ENCODE peak calls at places on chromosomes 2 and 18, in five cellular contexts. One of them, this sample, is unnamed. For H3K9me3, the result is how much of the 10 kb centered on the place peaks cover.

GRCh38 chr2:188978291-188979081 is 4.3 kb downstream of the COL3A1 start:
- DNase-seq in transverse colon: no peak
- DNase-seq in uterus: peak
- DNase-seq in stomach: no peak
- DNase-seq in heart left ventricle: no peak
- DNase-seq in this sample: peak

GRCh38 chr18:64720781-64721464 is 572.0 kb upstream of the LINC00305 start:
- DNase-seq in transverse colon: peak
- DNase-seq in uterus: no peak
- DNase-seq in stomach: peak
- DNase-seq in heart left ventricle: no peak
- DNase-seq in this sample: no peak

GRCh38 chr2:166233244-166233643 is 105.4 kb upstream of the SCN1A start:
- DNase-seq in transverse colon: no peak
- DNase-seq in uterus: no peak
- DNase-seq in stomach: no peak
- DNase-seq in heart left ventricle: no peak
- DNase-seq in this sample: no peak

GRCh38 chr2:147703171-147703570 is 141.7 kb upstream of the ACVR2A start:
- DNase-seq in transverse colon: no peak
- DNase-seq in uterus: no peak
- DNase-seq in stomach: no peak
- DNase-seq in heart left ventricle: no peak
- DNase-seq in this sample: no peak

GRCh38 chr2:45822272-45822630 is 170.8 kb downstream of the PRKCE start:
- DNase-seq in transverse colon: no peak
- DNase-seq in uterus: no peak
- DNase-seq in stomach: no peak
- DNase-seq in heart left ventricle: no peak
- DNase-seq in this sample: no peak

GRCh38 chr2:28336264-28336992 is 56.2 kb upstream of the FOSL2 start:
- DNase-seq in transverse colon: no peak
- DNase-seq in uterus: no peak
- DNase-seq in stomach: no peak
- DNase-seq in heart left ventricle: no peak
- DNase-seq in this sample: no peak

GRCh38 chr2:120208381-120209353 is 14.5 kb downstream of the TMEM185B start:
- DNase-seq in transverse colon: no peak
- DNase-seq in uterus: no peak
- DNase-seq in stomach: no peak
- DNase-seq in heart left ventricle: no peak
- DNase-seq in this sample: no peak

GRCh38 chr2:9170458-9171130 is 36.0 kb upstream of the ASAP2 start:
- DNase-seq in transverse colon: peak
- DNase-seq in uterus: no peak
- DNase-seq in stomach: no peak
- DNase-seq in heart left ventricle: no peak
- DNase-seq in this sample: no peak

GRCh38 chr18:50377061-50377798 is 2.4 kb downstream of the SKA1 start:
- DNase-seq in transverse colon: no peak
- DNase-seq in uterus: no peak
- DNase-seq in stomach: no peak
- DNase-seq in heart left ventricle: no peak
- DNase-seq in this sample: no peak

DNA sequence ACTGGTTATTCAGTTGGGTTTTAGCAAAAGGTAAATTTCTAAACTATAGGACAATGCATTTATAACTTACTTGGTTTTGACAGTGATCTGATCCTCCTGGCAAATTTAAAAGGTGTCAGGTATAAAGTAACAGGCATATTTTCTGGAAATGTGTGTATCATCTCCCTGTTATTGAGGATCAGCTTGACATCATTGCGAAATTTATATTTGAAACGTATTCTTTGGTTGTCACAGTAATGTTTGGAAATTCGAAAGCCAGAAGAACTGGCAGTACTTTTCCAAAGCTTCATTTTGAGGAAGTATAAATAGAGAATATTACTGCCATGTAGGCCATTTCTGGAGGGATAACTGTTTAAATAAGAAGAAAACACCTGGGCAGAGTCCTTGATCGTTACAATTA is 422.2 kb upstream of the NRXN1 start:
- DNase-seq in transverse colon: no peak
- DNase-seq in uterus: no peak
- DNase-seq in stomach: no peak
- DNase-seq in heart left ventricle: no peak
- DNase-seq in this sample: no peak
- H3K9me3 ChIP-seq in transverse colon: under half
- H3K9me3 ChIP-seq in uterus: under half
- H3K9me3 ChIP-seq in stomach: under half
- H3K9me3 ChIP-seq in heart left ventricle: under half
- H3K9me3 ChIP-seq in this sample: under half

GRCh38 chr18:78936251-78937005 is 43.2 kb upstream of the SALL3 start:
- DNase-seq in transverse colon: no peak
- DNase-seq in uterus: no peak
- DNase-seq in stomach: no peak
- DNase-seq in heart left ventricle: no peak
- DNase-seq in this sample: no peak

GRCh38 chr18:78937166-78937565 is 42.5 kb upstream of the SALL3 start:
- DNase-seq in transverse colon: no peak
- DNase-seq in uterus: no peak
- DNase-seq in stomach: no peak
- DNase-seq in heart left ventricle: no peak
- DNase-seq in this sample: no peak

GRCh38 chr18:78935406-78935805 is 44.2 kb upstream of the SALL3 start:
- DNase-seq in transverse colon: no peak
- DNase-seq in uterus: no peak
- DNase-seq in stomach: no peak
- DNase-seq in heart left ventricle: no peak
- DNase-seq in this sample: no peak

GRCh38 chr18:78939105-78939504 is 40.5 kb upstream of the SALL3 start:
- DNase-seq in transverse colon: no peak
- DNase-seq in uterus: no peak
- DNase-seq in stomach: no peak
- DNase-seq in heart left ventricle: no peak
- DNase-seq in this sample: no peak

GRCh38 chr18:78939734-78940260 is 39.8 kb upstream of the SALL3 start:
- DNase-seq in transverse colon: no peak
- DNase-seq in uterus: no peak
- DNase-seq in stomach: no peak
- DNase-seq in heart left ventricle: no peak
- DNase-seq in this sample: no peak
- H3K9me3 ChIP-seq in transverse colon: under half
- H3K9me3 ChIP-seq in uterus: under half
- H3K9me3 ChIP-seq in stomach: under half
- H3K9me3 ChIP-seq in heart left ventricle: under half
- H3K9me3 ChIP-seq in this sample: under half

DNA sequence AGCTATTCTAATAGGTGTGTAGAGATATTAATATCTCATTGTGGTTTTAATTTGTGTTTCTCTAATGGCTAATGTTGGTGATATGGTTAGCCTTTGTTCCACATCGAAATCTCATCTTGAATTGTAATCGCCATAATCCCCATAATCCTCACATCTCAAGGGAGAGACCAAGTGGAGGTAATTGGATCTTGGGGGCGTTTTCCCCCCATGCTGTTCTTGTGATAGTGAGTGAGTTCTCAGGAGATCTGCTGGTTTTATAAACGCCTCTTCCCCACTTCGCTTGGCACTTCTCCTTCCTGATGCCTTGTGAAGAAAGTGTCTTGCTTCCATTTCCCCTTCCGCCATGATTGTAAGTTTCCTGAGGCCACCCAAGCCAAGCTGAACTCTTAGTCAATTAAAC is 628.3 kb upstream of the KLHL29 start:
- DNase-seq in transverse colon: no peak
- DNase-seq in uterus: no peak
- DNase-seq in stomach: no peak
- DNase-seq in heart left ventricle: no peak
- DNase-seq in this sample: no peak
- H3K9me3 ChIP-seq in transverse colon: under half
- H3K9me3 ChIP-seq in uterus: under half
- H3K9me3 ChIP-seq in stomach: under half
- H3K9me3 ChIP-seq in heart left ventricle: under half
- H3K9me3 ChIP-seq in this sample: under half

GRCh38 chr18:35245719-35246317 is 5.0 kb downstream of the ZNF397 start:
- DNase-seq in transverse colon: no peak
- DNase-seq in uterus: no peak
- DNase-seq in stomach: no peak
- DNase-seq in heart left ventricle: no peak
- DNase-seq in this sample: no peak

GRCh38 chr18:35248429-35248828 is 7.6 kb downstream of the ZNF397 start:
- DNase-seq in transverse colon: no peak
- DNase-seq in uterus: no peak
- DNase-seq in stomach: no peak
- DNase-seq in heart left ventricle: no peak
- DNase-seq in this sample: no peak

GRCh38 chr18:35246831-35247230 is 6.0 kb downstream of the ZNF397 start:
- DNase-seq in transverse colon: no peak
- DNase-seq in uterus: no peak
- DNase-seq in stomach: no peak
- DNase-seq in heart left ventricle: no peak
- DNase-seq in this sample: no peak

GRCh38 chr18:35244671-35245070 is 3.8 kb downstream of the ZNF397 start:
- DNase-seq in transverse colon: no peak
- DNase-seq in uterus: no peak
- DNase-seq in stomach: no peak
- DNase-seq in heart left ventricle: no peak
- DNase-seq in this sample: no peak

GRCh38 chr18:35247412-35248249 is 6.8 kb downstream of the ZNF397 start:
- DNase-seq in transverse colon: no peak
- DNase-seq in uterus: no peak
- DNase-seq in stomach: no peak
- DNase-seq in heart left ventricle: no peak
- DNase-seq in this sample: no peak
- H3K9me3 ChIP-seq in transverse colon: under half
- H3K9me3 ChIP-seq in uterus: under half
- H3K9me3 ChIP-seq in stomach: under half
- H3K9me3 ChIP-seq in heart left ventricle: under half
- H3K9me3 ChIP-seq in this sample: under half

GRCh38 chr18:80026363-80026762 is 7.9 kb upstream of the RBFA start:
- DNase-seq in transverse colon: no peak
- DNase-seq in uterus: no peak
- DNase-seq in stomach: no peak
- DNase-seq in heart left ventricle: no peak
- DNase-seq in this sample: no peak
- H3K9me3 ChIP-seq in transverse colon: half or more
- H3K9me3 ChIP-seq in uterus: under half
- H3K9me3 ChIP-seq in stomach: half or more
- H3K9me3 ChIP-seq in heart left ventricle: under half
- H3K9me3 ChIP-seq in this sample: under half

GRCh38 chr2:240522406-240522805 is 35.4 kb downstream of the ANKMY1 start:
- DNase-seq in transverse colon: no peak
- DNase-seq in uterus: no peak
- DNase-seq in stomach: no peak
- DNase-seq in heart left ventricle: no peak
- DNase-seq in this sample: no peak

GRCh38 chr2:240520974-240521350 is 36.8 kb downstream of the ANKMY1 start:
- DNase-seq in transverse colon: no peak
- DNase-seq in uterus: no peak
- DNase-seq in stomach: no peak
- DNase-seq in heart left ventricle: no peak
- DNase-seq in this sample: no peak

GRCh38 chr2:240519396-240520142 is 38.2 kb downstream of the ANKMY1 start:
- DNase-seq in transverse colon: no peak
- DNase-seq in uterus: no peak
- DNase-seq in stomach: no peak
- DNase-seq in heart left ventricle: no peak
- DNase-seq in this sample: no peak

GRCh38 chr2:240518981-240519380 is 38.8 kb downstream of the ANKMY1 start:
- DNase-seq in transverse colon: no peak
- DNase-seq in uterus: no peak
- DNase-seq in stomach: no peak
- DNase-seq in heart left ventricle: no peak
- DNase-seq in this sample: no peak

GRCh38 chr2:240520143-240520973 is 37.4 kb downstream of the ANKMY1 start:
- DNase-seq in transverse colon: no peak
- DNase-seq in uterus: no peak
- DNase-seq in stomach: no peak
- DNase-seq in heart left ventricle: no peak
- DNase-seq in this sample: no peak
- H3K9me3 ChIP-seq in transverse colon: under half
- H3K9me3 ChIP-seq in uterus: under half
- H3K9me3 ChIP-seq in stomach: under half
- H3K9me3 ChIP-seq in heart left ventricle: under half
- H3K9me3 ChIP-seq in this sample: under half

GRCh38 chr2:89780318-89780717 is 1088.8 kb downstream of the RPIA start:
- DNase-seq in transverse colon: no peak
- DNase-seq in uterus: no peak
- DNase-seq in stomach: no peak
- DNase-seq in heart left ventricle: no peak
- DNase-seq in this sample: no peak
- H3K9me3 ChIP-seq in transverse colon: under half
- H3K9me3 ChIP-seq in uterus: under half
- H3K9me3 ChIP-seq in stomach: half or more
- H3K9me3 ChIP-seq in heart left ventricle: under half
- H3K9me3 ChIP-seq in this sample: under half

GRCh38 chr18:62170857-62171256 is 16.0 kb downstream of the PIGN start:
- DNase-seq in transverse colon: no peak
- DNase-seq in uterus: no peak
- DNase-seq in stomach: no peak
- DNase-seq in heart left ventricle: no peak
- DNase-seq in this sample: no peak
- H3K9me3 ChIP-seq in transverse colon: under half
- H3K9me3 ChIP-seq in uterus: under half
- H3K9me3 ChIP-seq in stomach: under half
- H3K9me3 ChIP-seq in heart left ventricle: under half
- H3K9me3 ChIP-seq in this sample: under half